ENCODE peak calls at places on chromosomes 5 and 9, in nine cellular contexts. C is SK-N-SH, X is neuronal stem cell, E is ovary, V is GM23248, N is kidney epithelial cell, D is heart right ventricle, Z is fibroblast of lung, H is IMR-90. U is an unnamed sample. For H3K27me3, the result is how much of the 10 kb centered on the place peaks cover.

GRCh38 chr5:32419791-32420190 is 24.7 kb downstream of the ZFR start:
- DNase-seq in C (peak), X (no peak), E (no peak), H (no peak), Z (peak), D (no peak), N (no peak), V (peak), U (no peak)

GRCh38 chr9:19788614-19789271 is at the start of gene SLC24A2:
- DNase-seq in E (no peak), N (no peak), D (no peak), V (no peak), X (peak), H (no peak), Z (no peak), C (peak), U (peak)

GRCh38 chr5:59620535-59621212 is 272.9 kb downstream of the PDE4D start:
- DNase-seq in V (peak), Z (no peak), N (no peak), X (no peak), E (no peak), H (no peak), D (no peak), C (no peak), U (no peak)

GRCh38 chr5:10556331-10556807 is 7.5 kb upstream of the ANKRD33B start:
- DNase-seq in Z (peak), N (no peak), C (no peak), V (peak), X (no peak), E (no peak), H (peak), D (no peak), U (no peak)

GRCh38 chr9:97514531-97514930 is 13.1 kb downstream of the TMOD1 start:
- DNase-seq in V (no peak), X (no peak), H (no peak), C (no peak), N (no peak), Z (no peak), D (no peak), E (peak), U (no peak)

GRCh38 chr9:94649100-94649855 is 10.0 kb upstream of the FBP1 start:
- DNase-seq in E (no peak), C (no peak), N (peak), X (no peak), V (peak), Z (peak), D (no peak), H (peak), U (no peak)

GRCh38 chr5:148209151-148209550 is 6.3 kb downstream of the SPINK6 start:
- DNase-seq in Z (no peak), X (no peak), N (no peak), V (no peak), E (no peak), H (no peak), D (no peak), C (no peak), U (no peak)

GRCh38 chr5:22319798-22320197 is 533.3 kb downstream of the CDH12 start:
- DNase-seq in V (no peak), H (no peak), N (no peak), X (no peak), Z (no peak), E (no peak), D (no peak), C (no peak), U (no peak)

GRCh38 chr9:108787664-108788048 is 68.1 kb downstream of the ACTL7B start:
- DNase-seq in V (no peak), Z (no peak), X (no peak), D (no peak), N (no peak), E (no peak), H (no peak), C (no peak), U (peak)

GRCh38 chr9:111094433-111095421 is 56.5 kb upstream of the LPAR1 start:
- DNase-seq in X (no peak), V (peak), D (peak), H (peak), N (peak), E (no peak), Z (peak), C (no peak), U (no peak)

GRCh38 chr9:34759432-34760134 is 49.6 kb upstream of the CCL21 start:
- DNase-seq in H (no peak), Z (no peak), E (no peak), V (no peak), C (no peak), X (no peak), N (no peak), D (no peak), U (peak)

GRCh38 chr5:14595189-14595588 is 13.6 kb downstream of the OTULINL start:
- DNase-seq in N (no peak), X (no peak), C (peak), H (no peak), E (no peak), V (no peak), D (no peak), Z (no peak), U (no peak)

GRCh38 chr9:19127881-19128719 is 808 bp upstream of the PLIN2 start:
- DNase-seq in V (peak), N (no peak), D (peak), C (peak), E (peak), H (no peak), Z (peak), X (peak), U (peak)

GRCh38 chr9:3597792-3598191 is 72.0 kb upstream of the RFX3 start:
- DNase-seq in D (no peak), N (no peak), V (no peak), C (no peak), Z (no peak), E (no peak), X (no peak), H (no peak), U (no peak)

GRCh38 chr9:128861501-128861900 is 20.2 kb downstream of the KYAT1 start:
- DNase-seq in V (no peak), C (no peak), D (no peak), Z (no peak), E (no peak), X (no peak), H (no peak), N (no peak), U (no peak)

GRCh38 chr5:156128026-156128425 is 198.9 kb upstream of the SGCD start:
- DNase-seq in X (no peak), E (no peak), C (no peak), D (no peak), N (no peak), Z (no peak), H (no peak), V (no peak), U (no peak)

GRCh38 chr5:95892784-95893354 is 68.8 kb downstream of the ELL2 start:
- DNase-seq in V (peak), D (no peak), C (peak), X (no peak), E (no peak), N (no peak), H (no peak), Z (peak), U (peak)

GRCh38 chr9:70609542-70610286 is 195.3 kb upstream of the KLF9 start:
- DNase-seq in E (peak), X (no peak), H (peak), C (no peak), V (peak), N (no peak), D (peak), Z (peak), U (no peak)

GRCh38 chr9:109815366-109815947 is 35.5 kb downstream of the PALM2AKAP2 start:
- DNase-seq in X (no peak), N (no peak), D (no peak), C (no peak), Z (no peak), E (no peak), H (peak), V (peak), U (no peak)

GRCh38 chr5:100840364-100840763 is 62.7 kb downstream of the ST8SIA4 start:
- DNase-seq in C (no peak), H (peak), V (peak), E (no peak), D (no peak), X (no peak), N (no peak), Z (peak), U (no peak)

GRCh38 chr5:16886366-16886736 is 49.7 kb downstream of the MYO10 start:
- DNase-seq in E (no peak), C (no peak), D (no peak), N (no peak), V (peak), Z (peak), X (no peak), H (peak), U (no peak)

GRCh38 chr9:12854218-12854617 is 79.4 kb downstream of the LURAP1L start:
- DNase-seq in V (no peak), H (no peak), X (no peak), D (no peak), Z (no peak), E (no peak), N (no peak), C (no peak), U (no peak)

GRCh38 chr9:90608141-90608540 is 34.5 kb downstream of the DIRAS2 start:
- DNase-seq in Z (no peak), E (no peak), C (no peak), N (no peak), D (no peak), X (no peak), H (no peak), V (no peak), U (no peak)

GRCh38 chr5:36200513-36200912 is 41.2 kb downstream of the NADK2 start:
- DNase-seq in H (peak), Z (no peak), N (peak), V (peak), D (no peak), E (no peak), X (no peak), C (no peak), U (no peak)

GRCh38 chr9:88319936-88320747 is 68.1 kb upstream of the SPIN1 start:
- DNase-seq in V (peak), N (no peak), E (no peak), H (peak), D (no peak), C (no peak), Z (peak), X (no peak), U (no peak)

GRCh38 chr9:109817846-109818472 is 38.0 kb downstream of the PALM2AKAP2 start:
- DNase-seq in C (peak), H (peak), N (peak), E (peak), V (peak), X (peak), Z (peak), D (peak), U (peak)

GRCh38 chr5:91528831-91529230 is 145.7 kb upstream of the ARRDC3 start:
- DNase-seq in V (no peak), X (no peak), H (no peak), D (no peak), E (no peak), Z (no peak), C (no peak), N (no peak), U (no peak)

GRCh38 chr9:7176574-7176973 is 418.8 kb downstream of the KDM4C start:
- DNase-seq in H (no peak), N (no peak), D (no peak), X (no peak), E (no peak), V (no peak), Z (no peak), C (peak), U (no peak)

GRCh38 chr5:39158127-39158593 is 61.2 kb downstream of the FYB1 start:
- DNase-seq in C (no peak), H (no peak), E (no peak), Z (no peak), X (no peak), N (no peak), V (peak), D (no peak), U (no peak)

GRCh38 chr9:84371737-84372136 is 31.2 kb upstream of the SLC28A3 start:
- DNase-seq in X (no peak), V (peak), D (no peak), C (no peak), H (peak), N (peak), E (no peak), Z (peak), U (no peak)

GRCh38 chr9:84668204-84669007 is 1.1 kb upstream of the NTRK2 start:
- DNase-seq in Z (peak), E (peak), V (peak), N (peak), H (peak), C (peak), X (peak), D (peak), U (peak)

GRCh38 chr9:106482733-106483132 is 380.2 kb upstream of the ZNF462 start:
- DNase-seq in Z (no peak), H (no peak), N (peak), E (no peak), C (no peak), D (no peak), X (no peak), V (no peak), U (no peak)

GRCh38 chr9:81599837-81600236 is 89.5 kb downstream of the TLE1 start:
- DNase-seq in V (no peak), Z (peak), H (no peak), E (no peak), C (no peak), N (no peak), X (no peak), D (no peak), U (no peak)

GRCh38 chr5:52943285-52943684 is 45.9 kb upstream of the ITGA2 start:
- DNase-seq in E (no peak), N (no peak), X (no peak), V (peak), D (no peak), C (no peak), H (no peak), Z (no peak), U (no peak)

GRCh38 chr5:20360243-20360642 is 372.2 kb upstream of the CDH18 start:
- DNase-seq in D (no peak), Z (no peak), X (no peak), H (no peak), C (no peak), E (no peak), N (no peak), V (no peak), U (no peak)

GRCh38 chr5:137036630-137037029 is 462.5 kb downstream of the SPOCK1 start:
- DNase-seq in Z (no peak), X (peak), C (no peak), N (no peak), E (no peak), D (no peak), V (no peak), H (no peak), U (peak)

GRCh38 chr5:173973614-173973969 is 15.4 kb upstream of the C5orf47 start:
- DNase-seq in E (no peak), V (no peak), Z (no peak), H (no peak), C (no peak), D (no peak), X (peak), N (no peak), U (no peak)

GRCh38 chr5:1876708-1877433 is 5.9 kb downstream of the IRX4 start:
- DNase-seq in C (no peak), X (no peak), D (no peak), V (no peak), Z (no peak), H (no peak), N (no peak), E (no peak), U (no peak)

GRCh38 chr5:1877434-1878049 is 5.2 kb downstream of the IRX4 start:
- DNase-seq in E (no peak), X (no peak), Z (peak), V (no peak), N (no peak), D (no peak), H (no peak), C (no peak), U (no peak)

GRCh38 chr5:1874820-1875219 is 7.9 kb downstream of the IRX4 start:
- DNase-seq in C (no peak), X (no peak), V (no peak), E (no peak), Z (no peak), H (no peak), D (no peak), N (no peak), U (peak)

GRCh38 chr5:1875481-1875842 is 7.3 kb downstream of the IRX4 start:
- DNase-seq in N (no peak), D (no peak), X (no peak), E (no peak), V (no peak), Z (no peak), H (no peak), C (no peak), U (no peak)

GRCh38 chr5:1875843-1876671 is 6.7 kb downstream of the IRX4 start:
- DNase-seq in H (no peak), V (no peak), E (no peak), N (no peak), C (no peak), D (no peak), X (no peak), Z (no peak), U (no peak)
- H3K27me3 ChIP-seq in H (half or more), V (half or more), E (under half), N (half or more), C (half or more), D (half or more), X (half or more), Z (half or more), U (half or more)

DNA sequence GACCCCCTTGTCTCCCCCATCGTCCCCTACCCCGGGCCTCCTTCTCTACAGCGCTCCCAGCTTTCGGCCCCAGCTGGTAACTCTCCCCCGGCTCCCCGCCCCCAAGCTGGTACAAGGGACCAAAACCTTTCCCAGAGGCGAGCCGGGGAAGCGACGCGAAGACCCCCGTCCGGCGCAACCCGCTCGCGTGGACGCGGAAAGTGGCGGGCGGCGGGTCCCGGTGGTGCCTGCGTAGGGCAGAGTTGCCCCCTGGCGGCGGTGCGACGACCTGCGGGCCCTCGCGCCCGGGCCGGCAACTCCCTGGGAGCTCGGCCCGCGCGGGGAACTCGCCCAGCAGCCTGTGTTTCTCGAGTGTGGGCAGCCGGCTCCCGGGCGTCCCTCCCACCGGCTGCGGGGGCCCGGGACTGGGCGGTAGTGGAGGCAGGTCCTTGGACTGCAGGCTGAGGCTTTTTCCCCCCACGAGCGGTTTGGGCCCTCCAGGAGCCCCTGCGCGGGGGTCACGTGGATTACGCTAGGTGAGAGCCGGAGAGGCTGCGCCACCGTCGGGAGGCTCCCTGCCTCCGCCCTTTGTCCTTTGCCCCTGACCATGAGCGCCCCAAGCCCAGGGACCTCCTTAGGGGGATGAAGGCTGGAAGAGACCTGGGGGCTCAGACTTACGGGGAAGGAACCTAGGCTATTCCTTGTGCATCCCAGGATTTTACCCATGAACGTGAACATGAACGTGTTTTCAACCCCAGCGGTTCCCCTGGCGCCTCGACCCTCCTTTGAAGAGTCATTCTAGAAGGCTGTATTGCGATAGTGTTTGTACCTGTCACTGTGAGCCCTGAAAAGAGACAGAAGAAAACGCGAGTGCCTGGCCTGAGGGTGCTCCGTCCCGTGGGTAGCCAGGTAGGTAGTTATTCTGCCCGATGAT is 2.9 kb upstream of the FOXD1 start:
- DNase-seq in E (no peak), Z (peak), X (no peak), H (peak), C (peak), N (no peak), D (peak), V (peak), U (peak)
- H3K27me3 ChIP-seq in E (under half), Z (under half), X (half or more), H (under half), C (under half), N (under half), D (half or more), V (under half), U (under half)

GRCh38 chr5:133391349-133392136 is 220.8 kb downstream of the FSTL4 start:
- DNase-seq in X (no peak), C (no peak), H (no peak), E (no peak), V (no peak), D (no peak), Z (no peak), N (no peak), U (no peak)
- H3K27me3 ChIP-seq in X (under half), C (under half), H (under half), E (under half), V (under half), D (under half), Z (under half), N (under half), U (under half)

GRCh38 chr5:171702391-171702790 is 83.2 kb upstream of the SMIM23 start:
- DNase-seq in V (no peak), H (no peak), N (no peak), X (no peak), E (no peak), C (no peak), D (no peak), Z (no peak), U (no peak)
- H3K27me3 ChIP-seq in V (under half), H (under half), N (under half), X (under half), E (under half), C (under half), D (under half), Z (under half), U (under half)

GRCh38 chr9:134600431-134600830 is 41.2 kb upstream of the COL5A1 start:
- DNase-seq in E (no peak), V (no peak), C (no peak), N (no peak), Z (no peak), D (no peak), H (no peak), X (no peak), U (no peak)

GRCh38 chr9:134602547-134603362 is 38.8 kb upstream of the COL5A1 start:
- DNase-seq in C (peak), E (peak), H (peak), Z (peak), N (peak), V (peak), X (no peak), D (peak), U (no peak)

GRCh38 chr9:134601764-134602163 is 39.8 kb upstream of the COL5A1 start:
- DNase-seq in H (peak), D (no peak), V (peak), X (no peak), Z (peak), E (no peak), N (no peak), C (no peak), U (no peak)

GRCh38 chr9:134598884-134599245 is 42.7 kb upstream of the COL5A1 start:
- DNase-seq in Z (no peak), V (peak), D (no peak), H (no peak), N (no peak), X (no peak), E (no peak), C (no peak), U (no peak)

GRCh38 chr9:134600836-134601638 is 40.6 kb upstream of the COL5A1 start:
- DNase-seq in E (no peak), Z (no peak), H (no peak), D (no peak), N (no peak), X (no peak), V (no peak), C (no peak), U (no peak)
- H3K27me3 ChIP-seq in E (under half), Z (under half), H (under half), D (under half), N (under half), X (under half), V (under half), C (under half), U (under half)

DNA sequence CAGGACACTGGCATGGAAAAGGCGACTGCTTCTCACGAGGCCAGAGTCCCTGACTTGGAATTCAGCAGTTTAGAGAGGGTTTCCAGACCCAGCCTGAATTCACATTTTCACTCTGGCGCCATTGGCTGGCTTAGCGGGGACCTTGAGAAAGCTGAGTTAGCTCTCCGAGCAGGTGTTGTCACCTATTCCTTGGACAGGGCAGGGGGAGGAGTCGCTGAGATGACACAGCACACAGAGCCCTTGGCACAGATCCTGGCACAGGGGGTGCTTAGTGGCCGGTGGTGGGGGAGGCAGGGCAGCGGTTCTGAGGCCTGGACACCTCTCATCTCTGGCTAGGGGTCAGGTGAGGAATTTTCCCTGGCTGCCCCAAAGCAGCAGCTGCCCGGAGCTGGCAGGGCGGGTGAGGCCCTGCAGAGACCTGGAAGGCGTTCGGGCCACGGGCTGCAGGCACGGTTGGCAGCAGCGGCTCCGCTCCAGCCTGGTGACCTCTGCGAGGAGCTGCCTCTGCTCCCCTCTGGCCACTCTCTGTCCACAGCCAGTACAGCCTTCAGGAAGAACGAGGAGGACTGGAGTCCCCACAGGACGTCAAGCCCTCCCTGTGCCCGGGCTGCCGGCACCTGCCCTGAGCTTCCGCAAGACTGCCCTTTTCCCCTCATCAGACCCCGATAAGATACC is 72.4 kb upstream of the RAPGEF1 start:
- DNase-seq in C (no peak), E (no peak), H (no peak), V (no peak), Z (no peak), N (no peak), D (no peak), X (no peak), U (no peak)
- H3K27me3 ChIP-seq in C (under half), E (under half), H (half or more), V (half or more), Z (under half), N (under half), D (half or more), X (under half), U (under half)

GRCh38 chr5:124869481-124870033 is 123.1 kb upstream of the ZNF608 start:
- DNase-seq in H (no peak), Z (no peak), C (peak), E (no peak), V (no peak), N (no peak), D (no peak), X (no peak), U (no peak)
- H3K27me3 ChIP-seq in H (under half), Z (under half), C (under half), E (under half), V (under half), N (under half), D (under half), X (under half), U (under half)